ENCODE peak calls at places on chromosomes 1 and 21, in six cellular contexts. J is body of pancreas; F is Right ventricle myocardium superior; R is foreskin keratinocyte; S is CD8-positive, alpha-beta T cell; G is left cardiac atrium. B is an unnamed sample.

GRCh38 chr1:44664730-44665370 is 9.4 kb downstream of the TMEM53 start:
- ATAC-seq in R (no peak), F (no peak), G (no peak), J (no peak), S (peak), B (no peak)

GRCh38 chr21:41611966-41612606 is 104.1 kb upstream of the TMPRSS2 start:
- ATAC-seq in F (no peak), G (peak), R (peak), J (peak), S (no peak), B (no peak)

GRCh38 chr1:161351482-161351881 is 16.2 kb downstream of the CFAP126 start:
- ATAC-seq in R (no peak), G (no peak), S (no peak), J (no peak), F (peak), B (no peak)

GRCh38 chr21:15004721-15005370 is 60.0 kb downstream of the NRIP1 start:
- ATAC-seq in J (no peak), G (no peak), R (peak), F (no peak), S (no peak), B (no peak)

GRCh38 chr1:19682901-19683300 is 18.2 kb downstream of the HTR6 start:
- ATAC-seq in R (no peak), G (no peak), F (no peak), S (no peak), J (no peak), B (no peak)

GRCh38 chr1:39680751-39681150 is 8.8 kb upstream of the NT5C1A start:
- ATAC-seq in R (no peak), F (no peak), S (peak), G (no peak), J (no peak), B (no peak)

GRCh38 chr21:37414292-37415253 is 48.0 kb downstream of the DYRK1A start:
- ATAC-seq in G (no peak), R (no peak), J (no peak), S (no peak), F (no peak), B (no peak)

GRCh38 chr1:53294557-53294956 is 33.3 kb downstream of the LRP8 start:
- ATAC-seq in R (peak), G (no peak), S (peak), F (no peak), J (no peak), B (peak)

GRCh38 chr1:24155011-24155782 is 12.3 kb upstream of the IL22RA1 start:
- ATAC-seq in J (peak), S (no peak), F (no peak), G (no peak), R (peak), B (peak)

GRCh38 chr1:43121251-43121650 is 50.8 kb downstream of the EBNA1BP2 start:
- ATAC-seq in R (peak), J (no peak), F (no peak), S (no peak), G (no peak), B (no peak)

GRCh38 chr1:198462365-198463025 is 78.0 kb downstream of the ATP6V1G3 start:
- ATAC-seq in F (no peak), G (peak), R (peak), S (no peak), J (no peak), B (peak)

GRCh38 chr21:44919111-44919912 is 1.4 kb downstream of the ITGB2 start:
- ATAC-seq in R (no peak), J (no peak), S (no peak), G (peak), F (peak), B (no peak)

GRCh38 chr1:9946315-9946714 is 3.0 kb downstream of the NMNAT1 start:
- ATAC-seq in G (no peak), J (no peak), R (no peak), S (no peak), F (no peak), B (no peak)